ENCODE peak calls at places on chromosomes 4 and X, in eight cellular contexts. R is sigmoid colon, P is A549, H is tibial nerve, N is transverse colon, F is ovary, I is stomach, D is HepG2. Y is an unnamed sample.

GRCh38 chrX:129959493-129959832 is 23.0 kb upstream of the BCORL1 start:
- DNase-seq in R (no peak), P (no peak), H (no peak), N (peak; percentile 28), F (no peak), I (no peak), D (no peak), Y (no peak)

GRCh38 chrX:42694260-42694815 is 83.6 kb downstream of the PPP1R2C start:
- DNase-seq in R (no peak), P (peak; percentile 1), H (no peak), N (no peak), F (no peak), I (no peak), D (no peak), Y (no peak)

GRCh38 chr4:111074523-111075114 is 451.7 kb upstream of the PITX2 start:
- DNase-seq in R (no peak), P (no peak), H (no peak), N (no peak), F (no peak), I (no peak), D (no peak), Y (no peak)

GRCh38 chr4:6420036-6420435 is 52.4 kb downstream of the PPP2R2C start:
- DNase-seq in R (no peak), P (no peak), H (no peak), N (no peak), F (no peak), I (no peak), D (no peak), Y (no peak)

GRCh38 chr4:3529363-3529762 is 2.9 kb downstream of the LRPAP1 start:
- DNase-seq in R (peak; percentile 67), P (no peak), H (no peak), N (no peak), F (no peak), I (no peak), D (no peak), Y (no peak)

GRCh38 chr4:169314906-169315305 is 44.1 kb upstream of the SH3RF1 start:
- DNase-seq in R (peak; percentile 72), P (peak; percentile 70), H (peak; percentile 25), N (peak; percentile 93), F (peak; percentile 68), I (peak; percentile 92), D (peak; percentile 91), Y (no peak)

GRCh38 chr4:94290245-94290644 is 52.4 kb downstream of the HPGDS start:
- DNase-seq in R (no peak), P (peak; percentile 2), H (no peak), N (no peak), F (no peak), I (no peak), D (no peak), Y (no peak)

GRCh38 chr4:108646706-108647105 is 3.7 kb upstream of the OSTC start:
- DNase-seq in R (no peak), P (no peak), H (no peak), N (no peak), F (no peak), I (no peak), D (no peak), Y (no peak)

GRCh38 chrX:18607966-18608365 is 63.9 kb downstream of the RS1 start:
- DNase-seq in R (no peak), P (no peak), H (no peak), N (no peak), F (no peak), I (no peak), D (no peak), Y (no peak)

GRCh38 chr4:167555338-167556022 is 321.2 kb upstream of the SPOCK3 start:
- DNase-seq in R (no peak), P (peak; percentile 2), H (no peak), N (no peak), F (no peak), I (no peak), D (no peak), Y (no peak)

GRCh38 chr4:26207631-26208030 is 113.2 kb upstream of the RBPJ start:
- DNase-seq in R (no peak), P (no peak), H (no peak), N (no peak), F (no peak), I (no peak), D (no peak), Y (no peak)

GRCh38 chr4:155571184-155571944 is 95.3 kb upstream of the GUCY1A1 start:
- DNase-seq in R (no peak), P (no peak), H (no peak), N (no peak), F (no peak), I (no peak), D (no peak), Y (no peak)

GRCh38 chrX:48468247-48468671 is 1.8 kb downstream of the SLC38A5 start:
- DNase-seq in R (peak; percentile 66), P (no peak), H (no peak), N (peak; percentile 62), F (no peak), I (peak; percentile 43), D (no peak), Y (no peak)

GRCh38 chr4:116110713-116111112 is 974.7 kb downstream of the TRAM1L1 start:
- DNase-seq in R (no peak), P (no peak), H (no peak), N (no peak), F (no peak), I (no peak), D (peak; percentile 31), Y (no peak)

GRCh38 chr4:116108606-116109005 is 976.8 kb downstream of the TRAM1L1 start:
- DNase-seq in R (no peak), P (no peak), H (no peak), N (no peak), F (no peak), I (no peak), D (peak; percentile 14), Y (no peak)
- TF ChIP-seq EP300 in R (no peak), P (no peak), H (no peak), N (no peak), F (no peak), I (no peak), D (no peak), Y (no peak)

GRCh38 chr4:143335979-143336827 is 473 bp upstream of the GAB1 start:
- DNase-seq in R (peak; percentile 96), P (peak; percentile 80), H (peak; percentile 75), N (peak; percentile 92), F (peak; percentile 89), I (peak; percentile 87), D (peak; percentile 71), Y (peak; percentile 92)
- TF ChIP-seq POLR2A in R (peak; percentile 42), P (peak; percentile 18), H (peak; percentile 75), N (peak; percentile 65), F (peak; percentile 49), I (no peak), D (peak; percentile 37), Y (peak; percentile 11)

GRCh38 chr4:119512398-119512797 is 116.2 kb downstream of the PDE5A start:
- DNase-seq in R (no peak), P (no peak), H (no peak), N (no peak), F (no peak), I (no peak), D (no peak), Y (no peak)

GRCh38 chr4:119508281-119508680 is 120.3 kb downstream of the PDE5A start:
- DNase-seq in R (no peak), P (no peak), H (no peak), N (no peak), F (no peak), I (no peak), D (no peak), Y (no peak)

GRCh38 chr4:119506761-119507160 is 121.8 kb downstream of the PDE5A start:
- DNase-seq in R (no peak), P (no peak), H (no peak), N (no peak), F (no peak), I (no peak), D (no peak), Y (no peak)

DNA sequence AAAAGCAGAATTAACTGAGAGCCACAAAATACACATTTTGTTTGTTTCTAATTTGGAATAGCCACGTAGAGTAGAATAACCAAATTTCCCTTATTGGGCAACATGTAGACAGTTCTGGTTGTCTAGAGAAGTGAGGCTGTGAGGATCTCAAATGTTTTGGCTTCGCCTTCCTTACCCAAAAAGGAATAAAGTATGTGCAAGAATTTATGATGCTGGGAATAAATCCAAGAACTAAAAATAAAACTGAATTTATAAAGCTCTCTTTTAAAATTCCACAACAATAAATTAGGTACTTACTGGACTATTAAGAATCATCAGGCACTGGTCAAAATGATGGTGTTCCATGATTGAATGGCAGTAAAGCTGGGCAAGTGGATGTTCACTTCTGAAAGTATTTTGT is 117.9 kb downstream of the PDE5A start:
- DNase-seq in R (no peak), P (no peak), H (no peak), N (no peak), F (no peak), I (no peak), D (no peak), Y (no peak)
- H3K9me3 ChIP-seq in R (no peaks in the 10 kb centered on the region), P (no peaks in the 10 kb centered on the region), H (no peaks in the 10 kb centered on the region), N (no peaks in the 10 kb centered on the region), F (no peaks in the 10 kb centered on the region), I (no peaks in the 10 kb centered on the region), D (no peaks in the 10 kb centered on the region), Y (no peaks in the 10 kb centered on the region)

GRCh38 chr4:83208776-83209365 is 75.7 kb downstream of the COQ2 start:
- DNase-seq in R (no peak), P (peak; percentile 61), H (no peak), N (no peak), F (no peak), I (no peak), D (no peak), Y (no peak)

GRCh38 chr4:83213640-83214039 is 71.0 kb downstream of the COQ2 start:
- DNase-seq in R (no peak), P (no peak), H (no peak), N (no peak), F (no peak), I (no peak), D (no peak), Y (no peak)

GRCh38 chr4:83214079-83214478 is 70.5 kb downstream of the COQ2 start:
- DNase-seq in R (no peak), P (no peak), H (no peak), N (no peak), F (no peak), I (no peak), D (no peak), Y (no peak)

GRCh38 chr4:83208371-83208770 is 76.2 kb downstream of the COQ2 start:
- DNase-seq in R (no peak), P (peak; percentile 66), H (no peak), N (no peak), F (no peak), I (no peak), D (no peak), Y (no peak)

DNA sequence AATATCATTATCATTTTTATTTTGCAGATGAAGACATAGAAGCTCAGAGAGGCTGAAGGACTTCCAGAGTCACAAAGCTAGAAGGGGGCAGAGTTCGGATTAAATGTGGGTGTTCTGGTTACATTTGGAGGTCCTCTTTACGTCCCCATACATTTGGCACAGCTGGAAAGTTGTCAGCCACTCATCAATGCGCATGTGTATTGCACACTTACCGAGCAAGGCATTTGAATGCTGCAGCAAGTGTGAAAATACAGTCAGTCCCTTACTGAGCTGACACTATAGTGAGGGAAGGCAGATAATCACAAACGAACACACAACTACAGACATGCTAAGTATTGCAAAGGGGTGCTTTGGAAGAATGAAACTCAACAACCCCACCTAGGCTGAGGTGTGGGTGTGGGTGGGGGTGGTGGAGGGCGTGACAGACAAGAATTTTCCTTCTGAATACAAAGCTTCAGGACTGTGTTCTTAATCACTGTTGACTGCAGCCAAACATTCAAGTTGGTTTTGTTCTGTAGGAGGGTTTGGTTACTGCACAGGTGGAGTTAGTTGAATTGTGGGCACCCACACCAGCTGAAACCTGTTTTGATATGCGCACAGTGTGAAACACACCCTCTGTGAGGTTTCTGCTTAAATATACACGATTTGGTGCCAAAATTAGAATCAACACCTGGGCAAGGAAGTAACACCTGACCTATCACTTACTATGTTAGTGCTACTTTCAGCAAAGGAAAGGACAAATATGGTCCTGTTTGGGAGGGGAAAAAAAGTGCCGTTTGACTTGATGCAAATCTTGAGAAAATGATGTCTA is 72.4 kb downstream of the COQ2 start:
- DNase-seq in R (no peak), P (no peak), H (no peak), N (peak; percentile 71), F (no peak), I (peak; percentile 65), D (no peak), Y (no peak)
- TF ChIP-seq EP300 in R (no peak), P (no peak), H (no peak), N (no peak), F (no peak), I (no peak), D (no peak), Y (no peak)